ENCODE peak calls at places on chromosomes 13 and 19, in seven cellular contexts. B is SK-N-SH, F is K562, R is H1, Z is HepG2, D is GM12892, V is GM12878. N is an unnamed sample.

GRCh38 chr13:30052127-30052526 is 201.7 kb upstream of the UBL3 start:
- DNase-seq in B (no peak), F (no peak), R (peak), Z (no peak), D (no peak), V (no peak), N (no peak)

GRCh38 chr13:61110804-61111203 is 304.8 kb downstream of the PCDH20 start:
- DNase-seq in B (peak), F (no peak), R (no peak), Z (no peak), D (no peak), V (no peak), N (no peak)

GRCh38 chr13:35471466-35472307 is 4.8 kb downstream of the MAB21L1 start:
- DNase-seq in B (no peak), F (no peak), R (no peak), Z (no peak), D (no peak), V (no peak), N (no peak)

GRCh38 chr13:61463027-61463426 is 47.4 kb upstream of the PCDH20 start:
- DNase-seq in B (no peak), F (no peak), R (no peak), Z (no peak), D (no peak), V (no peak), N (no peak)

GRCh38 chr19:44752816-44753618 is 4.5 kb downstream of the BCL3 start:
- DNase-seq in B (peak), F (peak), R (no peak), Z (peak), D (peak), V (peak), N (peak)

GRCh38 chr13:57018915-57019314 is 121.8 kb upstream of the PRR20A start:
- DNase-seq in B (no peak), F (no peak), R (no peak), Z (no peak), D (no peak), V (no peak), N (no peak)

GRCh38 chr19:38993271-38993670 is 17.7 kb upstream of the FBXO17 start:
- DNase-seq in B (no peak), F (no peak), R (no peak), Z (no peak), D (no peak), V (no peak), N (no peak)

GRCh38 chr13:106561551-106562170 is 6.3 kb downstream of the ARGLU1 start:
- DNase-seq in B (no peak), F (no peak), R (no peak), Z (no peak), D (peak), V (peak), N (peak)

GRCh38 chr13:38819053-38819452 is 132.2 kb downstream of the FREM2 start:
- DNase-seq in B (no peak), F (no peak), R (no peak), Z (no peak), D (no peak), V (no peak), N (no peak)

GRCh38 chr13:46803586-46803985 is 6.6 kb upstream of the ESD start:
- DNase-seq in B (no peak), F (no peak), R (no peak), Z (no peak), D (no peak), V (no peak), N (no peak)

GRCh38 chr13:59774511-59774911 is 389.2 kb downstream of the DIAPH3 start:
- DNase-seq in B (no peak), F (no peak), R (no peak), Z (peak), D (no peak), V (no peak), N (no peak)
- TF ChIP-seq POLR2AphosphoS5 in B (no peak), F (no peak), R (no peak), Z (no peak), D (no peak), V (no peak), N (no peak)

GRCh38 chr19:36775768-36776167 is 3.2 kb upstream of the ZNF850 start:
- DNase-seq in B (no peak), F (no peak), R (peak), Z (no peak), D (no peak), V (no peak), N (no peak)

GRCh38 chr19:36772341-36773222 is at the start of gene ZNF850:
- DNase-seq in B (peak), F (peak), R (peak), Z (peak), D (peak), V (peak), N (peak)

GRCh38 chr19:36773223-36773579 is 594 bp upstream of the ZNF850 start:
- DNase-seq in B (no peak), F (no peak), R (no peak), Z (no peak), D (no peak), V (no peak), N (no peak)

DNA sequence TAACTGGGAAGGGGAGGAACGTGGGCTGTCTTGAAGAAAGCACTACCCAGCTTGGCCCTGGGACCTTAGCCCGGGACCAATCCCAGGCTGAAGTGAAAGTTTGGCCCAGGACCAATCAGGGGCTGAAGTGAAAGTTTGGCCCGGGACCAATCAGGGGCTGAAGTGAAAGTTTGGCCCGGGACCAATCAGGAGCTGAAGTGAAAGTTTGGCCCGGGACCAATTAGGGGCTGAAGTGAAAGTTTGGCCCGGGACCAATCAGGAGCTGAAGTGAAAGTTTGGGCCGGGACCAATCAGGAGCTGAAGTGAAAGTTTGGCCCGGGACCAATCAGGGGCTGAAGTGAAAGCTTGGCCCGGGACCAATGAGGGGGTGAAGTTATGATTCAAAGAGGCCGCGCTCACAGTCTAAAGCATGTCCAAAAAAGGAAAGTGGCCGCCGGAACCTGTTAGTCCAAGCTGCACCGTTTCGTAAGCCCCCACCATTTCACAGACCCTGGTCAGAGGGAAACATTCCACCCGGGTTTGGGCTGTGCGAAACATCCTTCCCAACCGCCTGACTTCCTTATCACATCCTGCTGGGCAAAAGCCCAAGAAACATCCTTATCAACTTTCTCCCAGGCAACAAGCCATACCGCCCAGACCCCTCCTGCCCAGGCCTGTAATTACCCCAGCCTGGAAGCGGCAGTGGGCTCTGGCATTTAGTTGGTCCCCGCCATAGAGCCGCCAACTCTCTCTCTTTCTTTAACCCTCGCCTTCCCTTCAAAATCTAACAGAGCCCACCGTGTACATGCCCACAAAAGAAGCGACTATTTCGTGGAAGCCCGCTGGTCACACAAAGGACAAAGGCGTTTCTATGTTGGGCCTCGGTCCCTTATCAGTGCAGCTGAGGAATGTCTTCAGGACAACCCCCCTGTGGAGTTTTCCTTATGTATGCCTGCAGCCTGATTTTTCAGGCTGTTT is 1.1 kb downstream of the ZNF850 start:
- DNase-seq in B (peak), F (peak), R (peak), Z (peak), D (peak), V (peak), N (peak)
- TF ChIP-seq TAF1 in B (no peak), F (peak), R (peak), Z (no peak), D (no peak), V (peak), N (no peak)

DNA sequence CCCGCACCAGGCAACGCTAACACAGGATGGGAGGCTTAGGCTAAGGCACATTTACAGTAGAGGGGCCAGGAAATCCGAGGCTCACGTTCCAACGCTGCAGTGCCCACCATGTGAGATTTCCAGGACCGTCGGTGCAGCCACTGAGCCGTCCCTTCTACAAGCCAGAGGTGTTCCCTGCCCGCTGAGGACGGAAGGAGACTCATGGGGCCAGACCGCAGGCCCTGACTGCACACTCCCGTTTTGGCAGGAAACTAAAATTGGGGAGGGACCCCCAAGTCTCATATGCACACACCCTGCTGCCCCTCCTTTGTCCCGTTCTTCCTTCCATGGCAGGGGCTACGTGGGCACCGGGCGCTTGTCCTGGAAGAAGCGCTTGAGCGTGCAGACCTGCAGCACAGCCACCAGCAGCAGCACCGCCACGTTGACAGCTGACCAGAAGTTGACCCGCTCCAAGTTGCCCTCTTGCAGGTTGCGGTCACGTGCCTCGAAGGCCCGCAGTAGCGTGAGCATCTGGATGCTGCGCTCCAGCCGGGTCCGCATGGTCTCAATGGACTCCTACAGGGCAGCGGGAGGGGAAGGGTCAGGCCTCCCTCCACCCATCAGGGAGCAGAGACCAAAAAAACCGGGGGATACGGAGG is 3.2 kb downstream of the TMED1 start:
- DNase-seq in B (no peak), F (no peak), R (no peak), Z (no peak), D (peak), V (no peak), N (no peak)
- TF ChIP-seq POLR2AphosphoS5 in B (no peak), F (no peak), R (no peak), Z (no peak), D (no peak), V (no peak), N (peak)

GRCh38 chr19:41327499-41328156 is 17.7 kb downstream of the CCDC97 start:
- DNase-seq in B (peak), F (peak), R (no peak), Z (no peak), D (peak), V (no peak), N (peak)
- TF ChIP-seq TAF1 in B (no peak), F (no peak), R (no peak), Z (no peak), D (peak), V (peak), N (peak)

DNA sequence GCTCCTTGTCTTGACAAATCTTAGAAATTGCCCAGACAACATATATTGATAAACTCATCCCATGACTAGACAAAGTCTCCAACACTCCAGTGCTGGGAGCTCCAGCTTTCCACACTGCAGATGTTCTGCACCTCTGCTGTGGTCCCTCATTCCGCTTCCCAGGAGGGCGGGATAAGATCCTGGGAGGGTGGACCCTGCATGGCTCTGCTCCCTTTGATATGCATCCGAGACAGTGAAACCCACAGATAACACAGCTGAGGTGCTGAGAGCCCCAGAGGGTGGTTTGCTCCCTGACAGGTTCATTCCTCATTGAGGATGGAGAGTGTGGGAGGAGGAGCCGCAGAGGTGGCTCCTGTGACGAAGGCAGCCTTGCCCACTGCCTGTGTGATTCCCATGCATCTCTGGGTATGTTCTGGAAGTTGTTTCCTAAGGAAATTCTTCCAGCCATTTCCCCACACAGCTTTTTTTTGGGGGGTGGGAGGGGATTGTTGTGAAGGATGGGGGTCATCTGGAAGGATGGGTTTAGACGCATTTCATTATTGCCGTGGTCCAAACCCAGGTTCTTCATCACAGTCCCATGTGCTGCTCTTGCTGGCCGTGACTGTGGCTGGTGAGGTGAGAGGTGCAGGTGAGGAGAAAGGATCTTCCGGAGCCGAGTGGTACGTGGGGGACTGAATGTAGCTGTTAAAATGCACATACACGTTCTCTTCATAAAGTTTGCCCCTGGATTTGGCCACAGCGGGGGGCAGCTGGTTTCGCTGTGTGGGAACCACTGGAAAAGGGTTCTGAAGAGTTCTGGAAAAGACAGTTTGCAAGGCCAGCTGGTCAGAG is 46.4 kb downstream of the SLC7A9 start:
- DNase-seq in B (no peak), F (no peak), R (no peak), Z (no peak), D (no peak), V (no peak), N (no peak)
- TF ChIP-seq POLR2AphosphoS5 in B (no peak), F (no peak), R (no peak), Z (no peak), D (no peak), V (no peak), N (no peak)

DNA sequence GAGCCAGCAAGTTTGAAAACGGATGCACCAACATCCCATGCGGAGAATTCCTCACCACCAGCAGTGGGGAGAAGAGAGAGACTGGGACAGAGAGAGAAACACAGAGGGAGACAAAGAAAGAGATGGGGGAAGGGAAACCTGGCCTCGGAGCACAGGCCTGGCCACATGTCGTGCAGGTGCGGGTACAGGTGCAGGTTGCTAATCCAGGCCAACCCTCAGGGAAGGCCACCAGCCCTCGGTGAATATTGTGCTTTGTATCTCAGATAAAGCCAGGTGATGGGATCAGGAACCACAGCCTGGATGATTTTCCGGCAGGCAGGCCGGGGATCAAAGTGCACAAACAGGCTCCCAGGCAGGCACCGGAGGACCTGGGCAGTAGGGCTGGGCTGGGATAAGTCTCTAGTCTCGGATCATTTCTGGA is 3.8 kb downstream of the GAS6 start:
- DNase-seq in B (no peak), F (no peak), R (no peak), Z (peak), D (no peak), V (no peak), N (no peak)
- TF ChIP-seq TAF1 in B (no peak), F (no peak), R (no peak), Z (no peak), D (no peak), V (no peak), N (no peak)

GRCh38 chr19:30378701-30379100 is 6.5 kb downstream of the ZNF536 start:
- DNase-seq in B (no peak), F (no peak), R (no peak), Z (no peak), D (no peak), V (no peak), N (no peak)
- TF ChIP-seq POLR2AphosphoS5 in B (no peak), F (no peak), R (no peak), Z (no peak), D (no peak), V (no peak), N (no peak)

GRCh38 chr19:16369306-16369663 is 44.7 kb downstream of the KLF2 start:
- DNase-seq in B (no peak), F (no peak), R (no peak), Z (no peak), D (no peak), V (no peak), N (no peak)

GRCh38 chr19:16372065-16372915 is 47.7 kb downstream of the KLF2 start:
- DNase-seq in B (no peak), F (no peak), R (no peak), Z (no peak), D (no peak), V (no peak), N (no peak)

GRCh38 chr19:16371540-16371986 is 46.9 kb downstream of the KLF2 start:
- DNase-seq in B (no peak), F (peak), R (no peak), Z (no peak), D (peak), V (peak), N (peak)

GRCh38 chr19:16369664-16370576 is 45.3 kb downstream of the KLF2 start:
- DNase-seq in B (no peak), F (no peak), R (no peak), Z (no peak), D (no peak), V (no peak), N (no peak)

DNA sequence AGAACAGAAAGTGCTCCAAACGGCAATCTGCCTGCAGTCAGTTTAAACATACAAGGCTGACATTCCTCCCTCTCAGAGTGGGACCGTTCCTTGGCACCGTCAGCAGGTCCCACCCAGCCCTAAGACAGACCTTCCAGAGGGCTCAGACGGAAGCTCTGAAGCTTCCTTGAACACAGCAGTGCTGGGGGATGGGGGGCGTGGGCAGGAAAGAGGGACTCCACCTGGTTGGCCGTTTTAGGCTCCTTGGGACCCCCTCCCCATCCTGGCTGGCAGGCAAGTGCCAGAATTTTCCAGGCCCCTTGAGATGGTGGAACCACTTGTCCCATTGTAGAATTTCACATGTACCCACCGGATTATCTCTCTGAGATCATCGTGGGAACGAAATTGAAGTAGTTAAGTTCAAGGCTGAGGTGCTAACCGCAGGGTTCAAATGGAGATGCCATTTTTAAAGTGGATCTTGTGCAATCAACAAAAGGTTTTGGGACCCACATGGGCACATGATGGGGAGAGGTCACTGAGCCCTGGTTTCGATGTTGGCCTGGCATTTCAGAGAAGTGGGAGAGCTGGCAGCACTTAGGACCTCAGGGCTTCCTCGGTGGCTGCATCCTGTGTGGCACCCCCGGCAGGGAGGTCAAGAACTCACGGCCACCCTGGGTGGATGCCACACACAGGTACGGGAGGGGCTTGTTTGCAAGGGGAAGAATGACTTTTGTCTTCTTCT is 46.2 kb downstream of the KLF2 start:
- DNase-seq in B (no peak), F (no peak), R (no peak), Z (no peak), D (no peak), V (no peak), N (no peak)
- TF ChIP-seq TAF1 in B (no peak), F (no peak), R (no peak), Z (no peak), D (no peak), V (no peak), N (no peak)

GRCh38 chr19:12782424-12783225 is 7.3 kb upstream of the HOOK2 start:
- DNase-seq in B (peak), F (peak), R (no peak), Z (no peak), D (peak), V (no peak), N (no peak)
- TF ChIP-seq POLR2AphosphoS5 in B (peak), F (no peak), R (no peak), Z (no peak), D (no peak), V (no peak), N (no peak)